ENCODE peak calls at places on chromosomes 5 and 9, in five cellular contexts. One of them, this sample, is unnamed.

GRCh38 chr5:61280205-61280604 is 51.9 kb upstream of the ZSWIM6 start:
- DNase-seq in WTC11: no peak
- DNase-seq in bronchial epithelial cell: peak; percentile 97
- DNase-seq in heart left ventricle: no peak
- DNase-seq in CD4-positive, alpha-beta T cell: no peak
- DNase-seq in this sample: no peak

GRCh38 chr9:33795281-33795680 is at the start of gene PRSS3:
- DNase-seq in WTC11: no peak
- DNase-seq in bronchial epithelial cell: peak; percentile 28
- DNase-seq in heart left ventricle: no peak
- DNase-seq in CD4-positive, alpha-beta T cell: no peak
- DNase-seq in this sample: no peak

GRCh38 chr5:43313854-43314457 is 744 bp upstream of the HMGCS1 start:
- DNase-seq in WTC11: no peak
- DNase-seq in bronchial epithelial cell: no peak
- DNase-seq in heart left ventricle: no peak
- DNase-seq in CD4-positive, alpha-beta T cell: no peak
- DNase-seq in this sample: no peak

GRCh38 chr5:180799902-180800801 is 2.5 kb downstream of the MGAT1 start:
- DNase-seq in WTC11: no peak
- DNase-seq in bronchial epithelial cell: peak; percentile 85
- DNase-seq in heart left ventricle: no peak
- DNase-seq in CD4-positive, alpha-beta T cell: no peak
- DNase-seq in this sample: no peak

GRCh38 chr5:60719329-60719728 is 19.4 kb upstream of the DEPDC1B start:
- DNase-seq in WTC11: no peak
- DNase-seq in bronchial epithelial cell: no peak
- DNase-seq in heart left ventricle: no peak
- DNase-seq in CD4-positive, alpha-beta T cell: no peak
- DNase-seq in this sample: no peak

GRCh38 chr9:27765931-27766835 is 192.9 kb upstream of the C9orf72 start:
- DNase-seq in WTC11: no peak
- DNase-seq in bronchial epithelial cell: no peak
- DNase-seq in heart left ventricle: no peak
- DNase-seq in CD4-positive, alpha-beta T cell: no peak
- DNase-seq in this sample: no peak

GRCh38 chr5:8458038-8458383 is 589.1 kb downstream of the MTRR start:
- DNase-seq in WTC11: peak; percentile 15
- DNase-seq in bronchial epithelial cell: peak; percentile 44
- DNase-seq in heart left ventricle: no peak
- DNase-seq in CD4-positive, alpha-beta T cell: no peak
- DNase-seq in this sample: no peak

GRCh38 chr5:78547731-78548189 is 100.8 kb downstream of the LHFPL2 start:
- DNase-seq in WTC11: no peak
- DNase-seq in bronchial epithelial cell: no peak
- DNase-seq in heart left ventricle: peak; percentile 89
- DNase-seq in CD4-positive, alpha-beta T cell: no peak
- DNase-seq in this sample: no peak

GRCh38 chr5:163705983-163706771 is 200.8 kb downstream of the MAT2B start:
- DNase-seq in WTC11: no peak
- DNase-seq in bronchial epithelial cell: peak; percentile 55
- DNase-seq in heart left ventricle: no peak
- DNase-seq in CD4-positive, alpha-beta T cell: no peak
- DNase-seq in this sample: no peak

GRCh38 chr9:114621975-114622609 is 11.0 kb downstream of the TMEM268 start:
- DNase-seq in WTC11: no peak
- DNase-seq in bronchial epithelial cell: peak; percentile 79
- DNase-seq in heart left ventricle: no peak
- DNase-seq in CD4-positive, alpha-beta T cell: no peak
- DNase-seq in this sample: no peak

GRCh38 chr9:14347408-14348224 is 33.7 kb upstream of the NFIB start:
- DNase-seq in WTC11: peak; percentile 57
- DNase-seq in bronchial epithelial cell: peak; percentile 28
- DNase-seq in heart left ventricle: peak; percentile 76
- DNase-seq in CD4-positive, alpha-beta T cell: no peak
- DNase-seq in this sample: peak; percentile 63

GRCh38 chr9:33628865-33629410 is 104.9 kb downstream of the ANKRD18B start:
- DNase-seq in WTC11: no peak
- DNase-seq in bronchial epithelial cell: no peak
- DNase-seq in heart left ventricle: no peak
- DNase-seq in CD4-positive, alpha-beta T cell: no peak
- DNase-seq in this sample: no peak

GRCh38 chr9:13139641-13140171 is 139.8 kb downstream of the MPDZ start:
- DNase-seq in WTC11: no peak
- DNase-seq in bronchial epithelial cell: peak; percentile 90
- DNase-seq in heart left ventricle: no peak
- DNase-seq in CD4-positive, alpha-beta T cell: no peak
- DNase-seq in this sample: no peak

GRCh38 chr5:80481019-80481893 is 6.6 kb upstream of the FAM151B start:
- DNase-seq in WTC11: peak; percentile 34
- DNase-seq in bronchial epithelial cell: peak; percentile 58
- DNase-seq in heart left ventricle: no peak
- DNase-seq in CD4-positive, alpha-beta T cell: no peak
- DNase-seq in this sample: peak; percentile 27

GRCh38 chr5:145465487-145466263 is 369.5 kb downstream of the PRELID2 start:
- DNase-seq in WTC11: no peak
- DNase-seq in bronchial epithelial cell: no peak
- DNase-seq in heart left ventricle: no peak
- DNase-seq in CD4-positive, alpha-beta T cell: no peak
- DNase-seq in this sample: no peak

GRCh38 chr5:121915765-121916164 is 46.0 kb upstream of the SRFBP1 start:
- DNase-seq in WTC11: no peak
- DNase-seq in bronchial epithelial cell: no peak
- DNase-seq in heart left ventricle: no peak
- DNase-seq in CD4-positive, alpha-beta T cell: no peak
- DNase-seq in this sample: no peak

GRCh38 chr5:91484662-91485061 is 101.5 kb upstream of the ARRDC3 start:
- DNase-seq in WTC11: no peak
- DNase-seq in bronchial epithelial cell: no peak
- DNase-seq in heart left ventricle: no peak
- DNase-seq in CD4-positive, alpha-beta T cell: no peak
- DNase-seq in this sample: no peak

GRCh38 chr5:146706321-146706972 is 172.1 kb downstream of the PPP2R2B start:
- DNase-seq in WTC11: peak; percentile 66
- DNase-seq in bronchial epithelial cell: no peak
- DNase-seq in heart left ventricle: no peak
- DNase-seq in CD4-positive, alpha-beta T cell: no peak
- DNase-seq in this sample: no peak

GRCh38 chr5:164013077-164013670 is 507.8 kb downstream of the MAT2B start:
- DNase-seq in WTC11: peak; percentile 63
- DNase-seq in bronchial epithelial cell: peak; percentile 66
- DNase-seq in heart left ventricle: no peak
- DNase-seq in CD4-positive, alpha-beta T cell: no peak
- DNase-seq in this sample: peak; percentile 74

GRCh38 chr9:124449381-124450151 is 685 bp upstream of the ADGRD2 start:
- DNase-seq in WTC11: no peak
- DNase-seq in bronchial epithelial cell: peak; percentile 76
- DNase-seq in heart left ventricle: no peak
- DNase-seq in CD4-positive, alpha-beta T cell: no peak
- DNase-seq in this sample: no peak

GRCh38 chr9:120842685-120843485 is at the start of gene PSMD5:
- DNase-seq in WTC11: peak; percentile 97
- DNase-seq in bronchial epithelial cell: peak; percentile 99
- DNase-seq in heart left ventricle: peak; percentile 99
- DNase-seq in CD4-positive, alpha-beta T cell: peak; percentile 99
- DNase-seq in this sample: peak; percentile 98

GRCh38 chr9:14159440-14160222 is 154.3 kb downstream of the NFIB start:
- DNase-seq in WTC11: no peak
- DNase-seq in bronchial epithelial cell: no peak
- DNase-seq in heart left ventricle: no peak
- DNase-seq in CD4-positive, alpha-beta T cell: no peak
- DNase-seq in this sample: no peak

GRCh38 chr5:94693043-94693822 is 74.8 kb downstream of the SLF1 start:
- DNase-seq in WTC11: no peak
- DNase-seq in bronchial epithelial cell: peak; percentile 97
- DNase-seq in heart left ventricle: no peak
- DNase-seq in CD4-positive, alpha-beta T cell: no peak
- DNase-seq in this sample: no peak

GRCh38 chr9:133506653-133507038 is 18.1 kb downstream of the MYMK start:
- DNase-seq in WTC11: no peak
- DNase-seq in bronchial epithelial cell: no peak
- DNase-seq in heart left ventricle: peak; percentile 80
- DNase-seq in CD4-positive, alpha-beta T cell: no peak
- DNase-seq in this sample: no peak
- TF ChIP-seq CTCF in WTC11: no peak
- TF ChIP-seq CTCF in bronchial epithelial cell: no peak
- TF ChIP-seq CTCF in heart left ventricle: no peak
- TF ChIP-seq CTCF in CD4-positive, alpha-beta T cell: no peak
- TF ChIP-seq CTCF in this sample: no peak

DNA sequence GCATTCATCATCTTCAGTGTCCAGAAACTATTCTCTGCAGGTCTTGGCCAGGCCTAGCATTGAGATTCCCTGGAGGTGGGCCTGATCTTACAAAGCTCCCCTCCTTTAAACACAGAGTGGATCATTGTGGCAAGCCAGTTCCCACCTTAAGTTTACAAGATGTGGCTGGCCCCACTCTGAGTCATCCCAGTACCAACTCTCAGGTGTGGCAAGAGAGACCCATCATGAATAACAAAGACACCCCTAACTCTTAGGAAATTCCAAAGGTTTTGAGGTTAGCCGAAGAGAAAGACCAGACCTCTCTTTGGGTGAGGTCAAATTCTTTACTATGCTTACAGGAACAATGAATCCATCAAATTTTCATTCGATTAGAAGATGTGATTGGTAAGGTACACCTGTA is 78.2 kb downstream of the RFK start:
- DNase-seq in WTC11: no peak
- DNase-seq in bronchial epithelial cell: peak; percentile 33
- DNase-seq in heart left ventricle: no peak
- DNase-seq in CD4-positive, alpha-beta T cell: no peak
- DNase-seq in this sample: no peak
- TF ChIP-seq CTCF in WTC11: no peak
- TF ChIP-seq CTCF in bronchial epithelial cell: no peak
- TF ChIP-seq CTCF in heart left ventricle: no peak
- TF ChIP-seq CTCF in CD4-positive, alpha-beta T cell: no peak
- TF ChIP-seq CTCF in this sample: no peak

DNA sequence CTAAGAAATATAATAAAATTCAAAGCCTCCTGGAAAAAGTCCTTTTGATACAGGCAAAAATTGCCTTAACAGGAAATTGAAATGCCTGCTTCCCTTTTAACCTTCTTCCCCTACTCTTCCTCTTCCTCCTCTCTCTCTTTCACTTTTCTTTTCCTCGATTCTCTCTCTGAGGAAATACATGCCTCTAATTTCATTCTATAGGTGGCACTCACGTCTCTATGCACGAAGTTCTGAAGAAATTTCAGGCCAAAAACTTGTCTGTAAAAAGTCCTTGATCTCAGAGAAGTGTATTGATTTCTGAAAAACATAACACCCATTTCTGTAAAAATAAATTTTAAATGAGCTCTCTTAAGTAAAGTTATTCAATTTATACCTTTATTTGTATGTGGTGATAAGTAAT is 371.7 kb upstream of the IRX4 start:
- DNase-seq in WTC11: no peak
- DNase-seq in bronchial epithelial cell: no peak
- DNase-seq in heart left ventricle: no peak
- DNase-seq in CD4-positive, alpha-beta T cell: no peak
- DNase-seq in this sample: no peak
- TF ChIP-seq CTCF in WTC11: no peak
- TF ChIP-seq CTCF in bronchial epithelial cell: no peak
- TF ChIP-seq CTCF in heart left ventricle: no peak
- TF ChIP-seq CTCF in CD4-positive, alpha-beta T cell: no peak
- TF ChIP-seq CTCF in this sample: no peak

DNA sequence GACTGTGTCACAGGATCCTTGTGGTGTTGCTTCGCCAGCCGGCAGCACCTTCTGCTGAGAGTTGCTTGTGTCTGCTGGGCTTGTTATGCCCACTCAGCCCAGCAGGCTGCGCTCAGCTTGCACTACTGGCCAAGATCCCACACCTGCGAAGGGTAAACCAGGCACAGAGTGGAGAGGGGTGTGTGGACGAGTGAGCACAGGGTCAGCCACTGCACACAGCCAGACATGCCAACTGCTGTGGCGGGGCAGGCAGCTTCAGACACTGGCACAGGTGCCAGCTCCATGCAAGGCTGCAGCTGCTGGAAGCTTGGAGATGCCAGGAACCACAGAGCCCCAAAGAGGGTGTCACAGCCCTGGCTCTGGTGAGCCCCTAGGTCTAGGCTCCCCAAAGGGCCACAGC is 273.6 kb downstream of the CETN3 start:
- DNase-seq in WTC11: peak; percentile 68
- DNase-seq in bronchial epithelial cell: no peak
- DNase-seq in heart left ventricle: no peak
- DNase-seq in CD4-positive, alpha-beta T cell: no peak
- DNase-seq in this sample: peak; percentile 45
- TF ChIP-seq CTCF in WTC11: peak; percentile 74
- TF ChIP-seq CTCF in bronchial epithelial cell: peak; percentile 25
- TF ChIP-seq CTCF in heart left ventricle: no peak
- TF ChIP-seq CTCF in CD4-positive, alpha-beta T cell: no peak
- TF ChIP-seq CTCF in this sample: peak; percentile 65

GRCh38 chr5:41347569-41347968 is 134.2 kb upstream of the C6 start:
- DNase-seq in WTC11: no peak
- DNase-seq in bronchial epithelial cell: no peak
- DNase-seq in heart left ventricle: no peak
- DNase-seq in CD4-positive, alpha-beta T cell: no peak
- DNase-seq in this sample: no peak
- TF ChIP-seq CTCF in WTC11: no peak
- TF ChIP-seq CTCF in bronchial epithelial cell: no peak
- TF ChIP-seq CTCF in heart left ventricle: no peak
- TF ChIP-seq CTCF in CD4-positive, alpha-beta T cell: no peak
- TF ChIP-seq CTCF in this sample: no peak

DNA sequence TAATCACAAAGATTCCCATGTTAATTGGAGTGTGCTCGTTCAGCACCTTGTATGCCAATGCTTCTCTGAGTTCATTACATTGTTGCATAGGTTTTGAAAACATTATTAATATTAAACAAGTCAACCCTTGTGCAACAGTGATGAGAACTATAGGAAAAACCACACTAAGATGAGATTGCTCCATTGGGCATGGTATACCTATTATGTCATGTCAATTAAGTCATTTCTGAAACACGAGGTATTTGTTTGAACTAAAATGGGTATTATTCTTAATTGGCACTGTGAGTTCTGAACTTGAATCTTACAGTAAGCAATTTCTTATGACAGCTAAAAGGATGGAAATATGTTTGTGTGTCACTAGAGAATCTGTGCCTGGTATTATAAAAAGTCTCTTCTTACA is 447.7 kb downstream of the EFNA5 start:
- DNase-seq in WTC11: no peak
- DNase-seq in bronchial epithelial cell: peak; percentile 19
- DNase-seq in heart left ventricle: no peak
- DNase-seq in CD4-positive, alpha-beta T cell: no peak
- DNase-seq in this sample: no peak
- TF ChIP-seq CTCF in WTC11: no peak
- TF ChIP-seq CTCF in bronchial epithelial cell: no peak
- TF ChIP-seq CTCF in heart left ventricle: no peak
- TF ChIP-seq CTCF in CD4-positive, alpha-beta T cell: no peak
- TF ChIP-seq CTCF in this sample: no peak

GRCh38 chr9:37329576-37329975 is 92.9 kb upstream of the GRHPR start:
- DNase-seq in WTC11: no peak
- DNase-seq in bronchial epithelial cell: peak; percentile 37
- DNase-seq in heart left ventricle: no peak
- DNase-seq in CD4-positive, alpha-beta T cell: no peak
- DNase-seq in this sample: no peak
- TF ChIP-seq CTCF in WTC11: no peak
- TF ChIP-seq CTCF in bronchial epithelial cell: peak; percentile 22
- TF ChIP-seq CTCF in heart left ventricle: no peak
- TF ChIP-seq CTCF in CD4-positive, alpha-beta T cell: no peak
- TF ChIP-seq CTCF in this sample: no peak

GRCh38 chr9:69234683-69235082 is 60.6 kb downstream of the TJP2 start:
- DNase-seq in WTC11: no peak
- DNase-seq in bronchial epithelial cell: no peak
- DNase-seq in heart left ventricle: no peak
- DNase-seq in CD4-positive, alpha-beta T cell: no peak
- DNase-seq in this sample: no peak
- TF ChIP-seq CTCF in WTC11: no peak
- TF ChIP-seq CTCF in bronchial epithelial cell: no peak
- TF ChIP-seq CTCF in heart left ventricle: no peak
- TF ChIP-seq CTCF in CD4-positive, alpha-beta T cell: no peak
- TF ChIP-seq CTCF in this sample: no peak

GRCh38 chr5:110343616-110344015 is 382.9 kb downstream of the TMEM232 start:
- DNase-seq in WTC11: no peak
- DNase-seq in bronchial epithelial cell: no peak
- DNase-seq in heart left ventricle: no peak
- DNase-seq in CD4-positive, alpha-beta T cell: no peak
- DNase-seq in this sample: no peak
- TF ChIP-seq CTCF in WTC11: no peak
- TF ChIP-seq CTCF in bronchial epithelial cell: no peak
- TF ChIP-seq CTCF in heart left ventricle: no peak
- TF ChIP-seq CTCF in CD4-positive, alpha-beta T cell: no peak
- TF ChIP-seq CTCF in this sample: no peak